ENCODE peak calls at places on chromosome 19, in six cellular contexts. Q is AG09309, A is upper lobe of right lung, R is fibroblast of mammary gland, W is mammary epithelial cell, H is neuronal stem cell. X is an unnamed sample.

GRCh38 chr19:14367016-14367415 is 14.2 kb upstream of the ADGRE5 start:
- DNase-seq in Q (no peak), A (no peak), R (no peak), W (no peak), H (no peak), X (no peak)

GRCh38 chr19:31351212-31352193 is 2.3 kb upstream of the TSHZ3 start:
- DNase-seq in Q (no peak), A (peak; percentile 73), R (peak; percentile 75), W (peak; percentile 66), H (no peak), X (no peak)

GRCh38 chr19:55959996-55960675 is 12.5 kb downstream of the NLRP8 start:
- DNase-seq in Q (no peak), A (no peak), R (no peak), W (no peak), H (no peak), X (no peak)

GRCh38 chr19:13255719-13256059 is 105.5 kb downstream of the IER2 start:
- DNase-seq in Q (no peak), A (no peak), R (no peak), W (no peak), H (no peak), X (no peak)

GRCh38 chr19:29170554-29170953 is 42.4 kb downstream of the UQCRFS1 start:
- DNase-seq in Q (no peak), A (no peak), R (no peak), W (no peak), H (no peak), X (no peak)

GRCh38 chr19:36152886-36153525 is 759 bp upstream of the COX7A1 start:
- DNase-seq in Q (no peak), A (no peak), R (no peak), W (no peak), H (no peak), X (no peak)

GRCh38 chr19:6161271-6161850 is 25.9 kb downstream of the ACSBG2 start:
- DNase-seq in Q (no peak), A (peak; percentile 67), R (peak; percentile 6), W (peak; percentile 9), H (no peak), X (no peak)

GRCh38 chr19:56699552-56699951 is 28.0 kb upstream of the ZNF835 start:
- DNase-seq in Q (no peak), A (no peak), R (no peak), W (no peak), H (no peak), X (no peak)

GRCh38 chr19:45098521-45099464 is 5.8 kb downstream of the PPP1R37 start:
- DNase-seq in Q (no peak), A (no peak), R (peak; percentile 48), W (no peak), H (no peak), X (no peak)

GRCh38 chr19:32178401-32178800 is 167.0 kb upstream of the ZNF507 start:
- DNase-seq in Q (no peak), A (no peak), R (no peak), W (no peak), H (no peak), X (no peak)

GRCh38 chr19:33654840-33655508 is 33.2 kb downstream of the CHST8 start:
- DNase-seq in Q (no peak), A (peak; percentile 17), R (no peak), W (no peak), H (no peak), X (no peak)

GRCh38 chr19:55907746-55908145 is 24.4 kb downstream of the NLRP13 start:
- DNase-seq in Q (no peak), A (no peak), R (no peak), W (no peak), H (no peak), X (no peak)

GRCh38 chr19:2507109-2507508 is 31.2 kb downstream of the GADD45B start:
- DNase-seq in Q (no peak), A (no peak), R (peak; percentile 59), W (peak; percentile 39), H (no peak), X (peak; percentile 53)

GRCh38 chr19:23774156-23774971 is 15.7 kb upstream of the ZNF681 start:
- DNase-seq in Q (no peak), A (no peak), R (peak; percentile 2), W (peak; percentile 36), H (no peak), X (no peak)

GRCh38 chr19:7870571-7871279 is 3.5 kb downstream of the PRR36 start:
- DNase-seq in Q (no peak), A (peak; percentile 80), R (peak; percentile 47), W (peak; percentile 59), H (peak; percentile 85), X (no peak)

GRCh38 chr19:31264379-31264778 is 84.9 kb downstream of the TSHZ3 start:
- DNase-seq in Q (no peak), A (no peak), R (no peak), W (no peak), H (no peak), X (no peak)

GRCh38 chr19:2774953-2775555 is 8.0 kb downstream of the SGTA start:
- DNase-seq in Q (no peak), A (peak; percentile 85), R (no peak), W (no peak), H (no peak), X (no peak)

GRCh38 chr19:48751835-48752510 is 468 bp downstream of the FUT1 start:
- DNase-seq in Q (no peak), A (no peak), R (no peak), W (peak; percentile 31), H (no peak), X (no peak)

GRCh38 chr19:14369399-14370168 is 11.7 kb upstream of the ADGRE5 start:
- DNase-seq in Q (no peak), A (no peak), R (peak; percentile 63), W (no peak), H (no peak), X (no peak)

GRCh38 chr19:48644839-48645651 is 942 bp downstream of the CA11 start:
- DNase-seq in Q (no peak), A (peak; percentile 78), R (peak; percentile 71), W (peak; percentile 42), H (peak; percentile 72), X (no peak)

GRCh38 chr19:47093841-47094240 is 19.7 kb downstream of the ZC3H4 start:
- DNase-seq in Q (no peak), A (no peak), R (no peak), W (no peak), H (no peak), X (no peak)
- H3K4me3 ChIP-seq in Q (no peak overlapping the region), A (no peak overlapping the region), R (no peak overlapping the region), W (no peak overlapping the region), H (no peak overlapping the region), X (no peak overlapping the region)

GRCh38 chr19:35141627-35142401 is 1.2 kb upstream of the FXYD7 start:
- DNase-seq in Q (no peak), A (no peak), R (no peak), W (no peak), H (no peak), X (no peak)

GRCh38 chr19:35142531-35143230 is 374 bp upstream of the FXYD7 start:
- DNase-seq in Q (no peak), A (peak; percentile 80), R (no peak), W (no peak), H (no peak), X (no peak)

GRCh38 chr19:35144259-35144599 is 1.2 kb downstream of the FXYD7 start:
- DNase-seq in Q (no peak), A (no peak), R (no peak), W (no peak), H (no peak), X (no peak)

GRCh38 chr19:35143818-35144217 is 763 bp downstream of the FXYD7 start:
- DNase-seq in Q (no peak), A (no peak), R (no peak), W (no peak), H (no peak), X (no peak)

DNA sequence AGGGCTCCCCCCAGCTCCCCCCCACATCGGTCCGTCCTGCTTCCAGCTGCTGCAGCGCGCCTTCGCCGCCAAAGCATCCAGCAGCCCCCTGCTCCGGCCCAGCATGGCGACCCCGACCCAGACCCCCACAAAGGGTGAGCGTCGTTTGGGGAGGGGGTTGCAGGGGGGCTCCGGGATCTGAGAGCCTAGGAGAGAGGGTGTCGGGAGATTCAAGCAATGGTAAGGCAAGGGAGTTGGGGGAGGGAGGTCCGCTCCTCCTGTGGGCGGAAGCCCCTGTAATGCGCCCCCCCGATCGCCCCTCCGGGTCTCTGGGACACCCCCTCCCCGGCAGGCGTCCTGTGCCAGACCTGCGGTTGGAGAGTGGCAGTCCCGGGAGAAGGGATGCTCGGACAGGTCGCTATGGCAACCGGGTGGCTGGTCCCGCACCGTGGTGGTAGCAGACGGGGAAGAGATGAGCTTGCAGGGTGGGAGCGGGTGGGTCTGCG is at the start of gene FXYD7:
- DNase-seq in Q (no peak), A (no peak), R (no peak), W (no peak), H (no peak), X (no peak)
- H3K4me3 ChIP-seq in Q (no peak within 1 kb of the TSS), A (peak within 1 kb of the TSS; percentile 1), R (no peak within 1 kb of the TSS), W (no peak within 1 kb of the TSS), H (no peak within 1 kb of the TSS), X (peak within 1 kb of the TSS; percentile 22)

GRCh38 chr19:11560404-11560988 is 1.5 kb upstream of the ELOF1 start:
- DNase-seq in Q (peak; percentile 25), A (no peak), R (peak; percentile 81), W (peak; percentile 39), H (peak; percentile 69), X (peak; percentile 47)

GRCh38 chr19:11563530-11563929 is 4.5 kb upstream of the ELOF1 start:
- DNase-seq in Q (no peak), A (no peak), R (no peak), W (no peak), H (no peak), X (no peak)

GRCh38 chr19:11556634-11557420 is 2.2 kb downstream of the ELOF1 start:
- DNase-seq in Q (no peak), A (no peak), R (no peak), W (no peak), H (no peak), X (no peak)

GRCh38 chr19:11555246-11555645 is 3.8 kb downstream of the ELOF1 start:
- DNase-seq in Q (no peak), A (no peak), R (no peak), W (no peak), H (no peak), X (no peak)

DNA sequence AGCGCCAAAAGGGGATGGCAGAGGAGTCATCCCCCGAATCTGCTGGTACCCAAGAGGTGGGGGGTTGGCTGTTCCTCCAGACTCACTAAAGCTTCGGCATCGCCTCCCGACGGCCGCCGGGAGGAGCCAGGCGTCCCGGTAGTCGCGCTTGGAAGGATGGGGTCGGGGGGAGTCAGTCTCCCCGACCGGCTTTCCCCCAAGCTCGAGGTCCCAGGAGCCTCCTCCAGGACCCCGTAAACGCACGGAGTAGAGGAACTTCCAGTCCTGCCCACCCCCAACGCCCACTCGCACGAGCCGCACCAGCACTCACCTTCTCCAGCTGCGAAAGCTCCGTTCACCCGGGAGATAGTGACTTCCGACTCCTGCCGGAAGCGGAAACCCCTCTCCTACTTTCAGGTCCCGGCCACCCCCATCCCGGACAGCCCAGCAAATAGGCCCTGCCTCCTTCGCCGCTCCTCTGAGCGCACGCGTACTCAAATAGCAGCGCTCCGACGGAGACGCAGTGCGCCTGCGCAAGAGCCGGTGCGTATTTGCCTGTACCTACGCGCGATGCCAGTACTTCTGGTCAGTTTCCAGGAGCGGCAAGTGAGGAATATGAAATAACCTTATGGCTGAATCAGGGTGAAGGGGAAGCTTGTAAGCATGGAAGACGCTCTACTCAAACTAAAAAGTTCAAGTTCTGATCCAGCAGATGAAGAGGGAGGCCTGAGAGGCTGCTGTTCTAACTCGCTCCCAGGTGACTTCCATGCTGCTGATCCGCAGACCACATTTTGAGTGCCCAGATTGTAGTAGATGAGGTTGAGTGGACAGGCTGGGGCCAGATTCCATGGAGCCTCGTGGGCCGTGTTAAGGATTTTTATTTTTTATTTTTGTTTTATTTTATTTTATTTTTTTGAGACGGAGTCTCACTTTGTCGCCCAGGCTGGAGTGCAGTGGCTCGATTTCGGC is at the start of gene ELOF1:
- DNase-seq in Q (peak; percentile 88), A (peak; percentile 99), R (peak; percentile 97), W (peak; percentile 97), H (peak; percentile 96), X (peak; percentile 93)
- H3K4me3 ChIP-seq in Q (peak within 1 kb of the TSS; percentile 90), A (peak within 1 kb of the TSS; percentile 93), R (peak within 1 kb of the TSS; percentile 94), W (peak within 1 kb of the TSS; percentile 66), H (peak within 1 kb of the TSS; percentile 89), X (peak within 1 kb of the TSS; percentile 99)

GRCh38 chr19:1220452-1221037 is 15.0 kb downstream of the STK11 start:
- DNase-seq in Q (no peak), A (no peak), R (no peak), W (no peak), H (no peak), X (no peak)
- H3K4me3 ChIP-seq in Q (no peak overlapping the region), A (no peak overlapping the region), R (no peak overlapping the region), W (no peak overlapping the region), H (no peak overlapping the region), X (no peak overlapping the region)

X was measured in skeletal muscle cell.